ENCODE peak calls at places on chromosomes 12 and 14, in seven cellular contexts. X is dorsolateral prefrontal cortex, B is lower lobe of right lung, L is ovary, I is Caco-2, A is right atrium auricular region, D is hepatocyte. K is an unnamed sample. For H3K27me3, the result is how much of the 10 kb centered on the place peaks cover.

GRCh38 chr12:16189849-16190248 is 87.6 kb downstream of the SLC15A5 start:
- DNase-seq in I (peak), B (no peak), L (no peak), A (no peak), D (peak), X (no peak), K (no peak)

GRCh38 chr14:104087505-104087904 is 2.0 kb downstream of the ASPG start:
- DNase-seq in D (no peak), X (no peak), I (no peak), L (peak), B (peak), A (no peak), K (no peak)

GRCh38 chr12:6967548-6968100 is 2.8 kb downstream of the PHB2 start:
- DNase-seq in B (no peak), A (no peak), X (no peak), D (no peak), L (no peak), I (no peak), K (no peak)

GRCh38 chr14:102481791-102482238 is 27.8 kb downstream of the ANKRD9 start:
- DNase-seq in D (peak), X (no peak), A (no peak), L (no peak), B (no peak), I (no peak), K (peak)

GRCh38 chr14:92753250-92753649 is 4.8 kb upstream of the LGMN start:
- DNase-seq in A (no peak), D (no peak), L (no peak), I (no peak), X (no peak), B (no peak), K (no peak)

GRCh38 chr12:32595251-32595650 is 83.8 kb upstream of the DNM1L start:
- DNase-seq in B (no peak), L (no peak), D (peak), A (no peak), I (no peak), X (no peak), K (peak)

GRCh38 chr14:104221071-104221625 is 82.8 kb downstream of the KIF26A start:
- DNase-seq in I (no peak), B (peak), A (no peak), X (no peak), L (no peak), D (no peak), K (no peak)

GRCh38 chr12:12467701-12468218 is 94.9 kb downstream of the DUSP16 start:
- DNase-seq in D (no peak), B (peak), I (no peak), X (peak), A (no peak), L (no peak), K (no peak)

GRCh38 chr14:95516554-95517209 is at the start of gene SYNE3:
- DNase-seq in A (no peak), I (peak), B (peak), D (peak), L (peak), X (no peak), K (no peak)

GRCh38 chr12:18632848-18633247 is 105.0 kb downstream of the PLCZ1 start:
- DNase-seq in X (no peak), D (no peak), A (no peak), B (no peak), I (no peak), L (no peak), K (no peak)

GRCh38 chr12:38157274-38157932 is 159.2 kb upstream of the ALG10B start:
- DNase-seq in L (no peak), X (no peak), D (no peak), B (no peak), A (no peak), I (no peak), K (no peak)

GRCh38 chr14:67359319-67359774 is 257 bp downstream of the ATP6V1D start:
- DNase-seq in X (peak), D (peak), B (peak), I (peak), L (no peak), A (no peak), K (no peak)

GRCh38 chr12:118645219-118645618 is 268.9 kb downstream of the SUDS3 start:
- DNase-seq in A (no peak), X (no peak), D (peak), L (no peak), I (peak), B (no peak), K (no peak)

GRCh38 chr12:43675048-43675904 is 83.3 kb downstream of the PUS7L start:
- DNase-seq in D (peak), X (no peak), B (peak), I (peak), L (no peak), A (no peak), K (no peak)

GRCh38 chr14:30974628-30975027 is 50.8 kb upstream of the AP4S1 start:
- DNase-seq in A (no peak), D (peak), I (no peak), X (no peak), L (no peak), B (no peak), K (no peak)

GRCh38 chr14:61615743-61616523 is 79.4 kb upstream of the HIF1A start:
- DNase-seq in D (no peak), I (no peak), X (no peak), A (no peak), B (no peak), L (no peak), K (peak)

GRCh38 chr12:72246370-72246769 is 25.8 kb upstream of the TRHDE start:
- DNase-seq in I (no peak), A (no peak), B (no peak), X (no peak), D (no peak), L (no peak), K (no peak)

GRCh38 chr12:116687888-116688287 is 50.0 kb downstream of the SPRING1 start:
- DNase-seq in I (peak), X (no peak), D (peak), L (no peak), A (no peak), B (peak), K (no peak)

GRCh38 chr12:109099426-109100020 is 2.1 kb downstream of the UNG start:
- DNase-seq in A (no peak), X (no peak), B (no peak), D (no peak), L (no peak), I (no peak), K (no peak)
- H3K4me3 ChIP-seq in A (no peak), X (peak), B (peak), D (peak), L (peak), I (no peak), K (no peak)

GRCh38 chr12:52379536-52379935 is 5.9 kb downstream of the KRT84 start:
- DNase-seq in A (no peak), X (no peak), L (no peak), I (no peak), B (no peak), D (no peak), K (no peak)

GRCh38 chr12:52381206-52381605 is 4.2 kb downstream of the KRT84 start:
- DNase-seq in X (no peak), I (no peak), D (no peak), B (no peak), L (no peak), A (no peak), K (no peak)

GRCh38 chr12:52378091-52378490 is 7.4 kb downstream of the KRT84 start:
- DNase-seq in L (no peak), A (no peak), X (no peak), I (no peak), B (no peak), D (no peak), K (no peak)

GRCh38 chr12:52380271-52380694 is 5.2 kb downstream of the KRT84 start:
- DNase-seq in I (no peak), L (no peak), D (peak), X (peak), A (no peak), B (peak), K (no peak)

DNA sequence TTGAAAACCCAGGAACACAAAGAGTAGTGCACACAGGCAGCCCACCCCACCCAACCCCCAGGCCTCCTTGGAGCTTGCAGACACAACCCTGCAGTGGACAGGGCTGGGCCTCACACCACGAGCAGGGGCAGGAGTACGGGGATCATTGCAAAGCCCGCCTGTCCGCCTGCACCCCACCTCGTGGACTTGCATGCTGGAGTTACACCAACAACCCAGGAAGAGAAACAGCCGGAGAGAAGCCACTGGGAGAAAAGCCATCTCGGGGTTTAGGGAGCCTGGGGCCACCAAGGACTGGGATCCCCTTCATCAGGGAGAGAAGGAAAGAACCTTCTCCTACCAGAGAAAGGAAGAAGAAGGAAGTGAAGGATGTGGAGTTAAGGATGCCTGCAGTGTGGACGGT is 8.2 kb downstream of the KRT84 start:
- DNase-seq in B (no peak), X (no peak), A (no peak), L (no peak), I (no peak), D (no peak), K (no peak)
- TF ChIP-seq CTCF in B (no peak), X (no peak), A (no peak), L (no peak), I (no peak), D (no peak), K (no peak)

GRCh38 chr12:5507944-5508343 is 76.0 kb downstream of the NTF3 start:
- DNase-seq in X (no peak), I (no peak), A (peak), D (no peak), B (no peak), L (no peak), K (no peak)
- H3K27me3 ChIP-seq in X (under half), I (under half), A (under half), D (under half), B (under half), L (under half), K (under half)

GRCh38 chr12:1575287-1575798 is 19.0 kb downstream of the FBXL14 start:
- DNase-seq in L (peak), B (no peak), X (no peak), A (no peak), I (no peak), D (no peak), K (no peak)

GRCh38 chr12:1573960-1574862 is 20.2 kb downstream of the FBXL14 start:
- DNase-seq in L (no peak), D (peak), X (no peak), A (no peak), B (no peak), I (no peak), K (no peak)

GRCh38 chr12:1575799-1576401 is 18.5 kb downstream of the FBXL14 start:
- DNase-seq in X (no peak), A (no peak), B (no peak), I (no peak), D (peak), L (no peak), K (no peak)

GRCh38 chr12:1574863-1575254 is 19.5 kb downstream of the FBXL14 start:
- DNase-seq in B (no peak), X (no peak), D (no peak), L (no peak), I (no peak), A (no peak), K (no peak)

DNA sequence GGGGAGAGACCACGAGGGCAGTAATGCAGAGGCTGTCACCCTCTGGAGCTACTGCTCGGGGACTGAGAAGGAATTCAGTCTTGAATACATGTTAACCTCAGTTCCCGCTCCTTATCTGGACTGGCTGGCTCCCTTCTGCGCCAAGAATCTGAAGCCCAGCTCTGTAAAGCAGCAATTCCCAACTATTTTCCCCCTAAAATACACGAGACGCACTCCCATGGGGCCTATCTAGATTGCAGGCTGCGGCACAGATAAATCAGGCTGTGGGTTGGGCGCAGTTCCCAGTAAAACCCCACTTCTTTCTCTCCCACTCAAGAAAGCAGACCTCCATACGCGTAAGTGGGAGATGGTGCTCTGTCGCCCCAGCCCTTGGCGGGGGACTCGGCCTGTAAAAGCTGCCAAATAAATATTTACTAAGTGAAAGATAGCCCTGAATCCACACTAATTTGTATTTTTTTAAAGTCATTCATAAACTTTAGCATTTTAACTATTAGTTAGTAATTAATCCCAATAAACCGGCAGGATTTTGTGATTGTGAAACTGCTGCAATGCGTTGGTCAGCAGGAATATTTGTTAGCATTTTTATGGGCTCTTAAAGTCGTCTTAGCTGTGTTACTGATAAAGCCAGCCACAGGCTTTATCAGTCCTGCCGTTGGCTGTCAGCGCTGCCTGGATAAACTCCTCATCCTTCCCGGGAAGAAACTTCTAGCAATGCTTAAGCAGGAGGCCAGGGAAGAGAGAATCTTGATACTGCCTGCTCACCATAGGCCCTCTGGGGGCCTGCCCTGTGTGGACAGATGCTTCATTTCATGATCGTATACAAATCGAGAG is 17.8 kb downstream of the FBXL14 start:
- DNase-seq in X (no peak), I (no peak), L (peak), A (no peak), B (no peak), D (peak), K (no peak)
- H3K4me3 ChIP-seq in X (no peak), I (no peak), L (peak), A (peak), B (peak), D (no peak), K (no peak)

DNA sequence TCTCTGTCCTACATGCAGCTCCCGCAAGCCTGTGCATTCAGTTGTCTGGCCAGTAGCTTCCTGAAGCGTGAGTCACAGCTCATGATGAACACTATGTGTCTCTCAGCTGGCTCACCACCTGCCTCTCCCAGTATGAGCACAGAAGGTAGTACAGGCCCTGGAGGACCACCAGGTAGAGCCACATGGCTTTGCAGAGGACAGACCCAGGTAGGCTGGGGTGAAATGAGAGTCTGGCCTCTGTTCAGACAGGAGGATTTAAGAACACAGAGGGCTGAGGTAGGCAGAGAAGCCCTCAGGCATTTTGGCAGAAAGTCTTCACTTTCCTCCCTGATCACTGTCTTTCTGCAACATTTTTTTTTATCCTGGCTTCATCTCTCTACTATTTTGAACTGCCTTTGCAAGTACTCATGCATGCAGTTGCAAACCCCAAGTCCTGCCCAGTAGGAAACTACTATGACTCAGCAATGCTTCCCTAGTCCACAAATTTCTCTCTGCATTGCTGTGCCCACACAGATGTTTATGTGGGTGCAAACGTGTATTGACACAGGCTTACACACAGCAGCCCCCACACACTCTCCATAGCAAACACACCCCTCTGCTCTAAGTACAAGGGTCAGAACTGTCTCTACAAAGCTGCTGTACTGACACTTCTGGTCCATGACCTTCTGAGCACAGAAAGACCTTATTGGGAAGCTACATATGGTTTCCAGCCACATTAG is 7.2 kb upstream of the SDR9C7 start:
- DNase-seq in A (no peak), D (peak), I (no peak), X (peak), B (no peak), L (no peak), K (peak)
- TF ChIP-seq CTCF in A (no peak), D (no peak), I (no peak), X (no peak), B (no peak), L (no peak), K (no peak)

GRCh38 chr12:181921-182320 is 32.0 kb downstream of the SLC6A12 start:
- DNase-seq in X (no peak), D (no peak), I (no peak), L (no peak), B (peak), A (no peak), K (no peak)

GRCh38 chr12:186006-186625 is 27.8 kb downstream of the SLC6A12 start:
- DNase-seq in A (no peak), D (no peak), I (no peak), B (no peak), L (no peak), X (no peak), K (no peak)

GRCh38 chr12:188910-189621 is 24.9 kb downstream of the SLC6A12 start:
- DNase-seq in X (peak), B (peak), D (peak), I (no peak), A (no peak), L (peak), K (no peak)

GRCh38 chr12:182381-182883 is 31.5 kb downstream of the SLC6A12 start:
- DNase-seq in B (peak), A (no peak), D (no peak), L (no peak), X (no peak), I (no peak), K (peak)

GRCh38 chr12:185197-185955 is 28.6 kb downstream of the SLC6A12 start:
- DNase-seq in I (no peak), D (no peak), B (peak), A (no peak), X (no peak), L (no peak), K (no peak)
- H3K27me3 ChIP-seq in I (under half), D (under half), B (under half), A (under half), X (under half), L (under half), K (under half)